ENCODE peak calls at places on chromosomes 16 and 17, in six cellular contexts. R, I, W, K, M and Z are unnamed samples.

GRCh38 chr17:29577778-29578211 is 9.3 kb downstream of the TP53I13 start:
- DNase-seq in R (no peak), I (peak), W (no peak), K (no peak), M (peak), Z (peak)

GRCh38 chr17:29242051-29242450 is 4.6 kb upstream of the CRYBA1 start:
- DNase-seq in R (no peak), I (no peak), W (no peak), K (no peak), M (no peak), Z (no peak)

GRCh38 chr17:33318241-33318640 is 25.1 kb upstream of the ASIC2 start:
- DNase-seq in R (no peak), I (no peak), W (no peak), K (no peak), M (no peak), Z (no peak)

GRCh38 chr17:68435876-68436842 is 21.1 kb downstream of the WIPI1 start:
- DNase-seq in R (peak), I (peak), W (peak), K (peak), M (peak), Z (peak)

GRCh38 chr17:39261286-39261685 is 35.5 kb upstream of the STAC2 start:
- DNase-seq in R (peak), I (no peak), W (peak), K (no peak), M (no peak), Z (no peak)

GRCh38 chr17:1460233-1460632 is 4.2 kb upstream of the CRK start:
- DNase-seq in R (no peak), I (peak), W (no peak), K (no peak), M (peak), Z (peak)

GRCh38 chr17:69967910-69968411 is 107.1 kb upstream of the KCNJ16 start:
- DNase-seq in R (no peak), I (no peak), W (no peak), K (no peak), M (peak), Z (peak)

GRCh38 chr16:63749256-63749655 is 1372.6 kb downstream of the CDH11 start:
- DNase-seq in R (no peak), I (no peak), W (no peak), K (no peak), M (no peak), Z (no peak)

GRCh38 chr17:6666557-6666956 is 15.0 kb downstream of the C17orf100 start:
- DNase-seq in R (no peak), I (no peak), W (no peak), K (no peak), M (no peak), Z (no peak)

GRCh38 chr17:7438050-7438614 is 1.2 kb upstream of the FGF11 start:
- DNase-seq in R (peak), I (peak), W (no peak), K (peak), M (no peak), Z (peak)

GRCh38 chr17:58501451-58501850 is 13.0 kb downstream of the MTMR4 start:
- DNase-seq in R (no peak), I (no peak), W (no peak), K (no peak), M (no peak), Z (no peak)

GRCh38 chr16:4402439-4403132 is 13.8 kb downstream of the CORO7 start:
- DNase-seq in R (peak), I (peak), W (peak), K (peak), M (peak), Z (peak)
- H3K4me3 ChIP-seq in R (no peak), I (no peak), W (no peak), K (no peak), M (peak), Z (no peak)

GRCh38 chr16:50323335-50324011 is 45.3 kb downstream of the BRD7 start:
- DNase-seq in R (peak), I (no peak), W (no peak), K (no peak), M (peak), Z (peak)
- TF ChIP-seq CTCF in R (peak), I (no peak), W (peak), K (peak), M (peak), Z (no peak)

GRCh38 chr17:31560836-31561235 is 169.4 kb downstream of the RAB11FIP4 start:
- DNase-seq in R (no peak), I (no peak), W (no peak), K (no peak), M (peak), Z (peak)

GRCh38 chr17:31562447-31562846 is 171.0 kb downstream of the RAB11FIP4 start:
- DNase-seq in R (no peak), I (no peak), W (no peak), K (no peak), M (no peak), Z (peak)

GRCh38 chr17:31559647-31560501 is 168.4 kb downstream of the RAB11FIP4 start:
- DNase-seq in R (no peak), I (peak), W (no peak), K (no peak), M (no peak), Z (peak)

GRCh38 chr17:31564291-31564690 is 172.8 kb downstream of the RAB11FIP4 start:
- DNase-seq in R (no peak), I (no peak), W (no peak), K (no peak), M (peak), Z (no peak)

DNA sequence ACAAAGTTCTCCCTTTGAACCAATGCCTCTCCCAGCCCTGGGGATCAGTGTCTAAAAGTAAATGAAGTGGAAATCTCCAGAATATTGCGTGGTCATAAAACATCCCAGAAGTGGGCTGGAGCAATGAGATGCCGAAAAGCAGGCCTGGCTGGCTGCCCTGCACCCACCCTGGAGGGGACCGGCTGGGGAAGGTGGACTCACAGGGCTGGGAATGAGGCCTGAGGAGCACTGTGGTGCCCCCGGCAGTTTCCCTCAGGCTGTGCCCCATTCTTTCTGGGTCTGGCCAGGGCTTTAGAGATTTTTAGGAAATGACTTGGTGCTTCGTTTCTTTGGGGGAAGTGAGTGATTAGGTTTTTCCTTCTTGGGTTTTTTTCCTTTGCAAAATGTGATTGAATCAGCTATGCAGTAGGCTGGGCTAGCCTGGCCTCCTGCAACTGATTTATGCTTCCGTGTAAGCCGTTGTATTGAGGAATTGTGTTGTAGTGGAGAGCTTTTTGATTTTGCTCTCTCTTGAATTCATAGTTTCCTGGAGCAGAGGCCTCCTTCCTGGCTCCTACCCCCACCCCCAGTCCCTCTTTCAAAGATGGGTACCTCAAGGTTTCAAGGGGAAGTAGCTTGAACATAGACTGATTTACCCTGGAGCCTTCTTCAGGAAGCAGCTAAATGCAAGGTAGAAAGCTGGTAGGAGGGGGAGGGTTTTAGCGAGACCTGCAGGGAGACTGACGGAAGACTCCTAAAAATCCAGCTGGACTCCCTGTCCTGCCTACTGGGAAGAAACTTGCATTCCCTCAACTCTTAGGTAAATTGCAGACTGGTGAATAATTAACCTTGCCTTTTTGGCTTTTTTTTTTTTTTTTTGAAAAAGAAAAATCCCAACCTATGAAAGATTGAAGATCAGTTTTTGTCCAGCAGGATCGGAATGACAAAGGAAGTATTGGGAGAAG is 170.3 kb downstream of the RAB11FIP4 start:
- DNase-seq in R (peak), I (no peak), W (no peak), K (no peak), M (peak), Z (no peak)
- H3K4me3 ChIP-seq in R (peak), I (peak), W (no peak), K (no peak), M (peak), Z (peak)

DNA sequence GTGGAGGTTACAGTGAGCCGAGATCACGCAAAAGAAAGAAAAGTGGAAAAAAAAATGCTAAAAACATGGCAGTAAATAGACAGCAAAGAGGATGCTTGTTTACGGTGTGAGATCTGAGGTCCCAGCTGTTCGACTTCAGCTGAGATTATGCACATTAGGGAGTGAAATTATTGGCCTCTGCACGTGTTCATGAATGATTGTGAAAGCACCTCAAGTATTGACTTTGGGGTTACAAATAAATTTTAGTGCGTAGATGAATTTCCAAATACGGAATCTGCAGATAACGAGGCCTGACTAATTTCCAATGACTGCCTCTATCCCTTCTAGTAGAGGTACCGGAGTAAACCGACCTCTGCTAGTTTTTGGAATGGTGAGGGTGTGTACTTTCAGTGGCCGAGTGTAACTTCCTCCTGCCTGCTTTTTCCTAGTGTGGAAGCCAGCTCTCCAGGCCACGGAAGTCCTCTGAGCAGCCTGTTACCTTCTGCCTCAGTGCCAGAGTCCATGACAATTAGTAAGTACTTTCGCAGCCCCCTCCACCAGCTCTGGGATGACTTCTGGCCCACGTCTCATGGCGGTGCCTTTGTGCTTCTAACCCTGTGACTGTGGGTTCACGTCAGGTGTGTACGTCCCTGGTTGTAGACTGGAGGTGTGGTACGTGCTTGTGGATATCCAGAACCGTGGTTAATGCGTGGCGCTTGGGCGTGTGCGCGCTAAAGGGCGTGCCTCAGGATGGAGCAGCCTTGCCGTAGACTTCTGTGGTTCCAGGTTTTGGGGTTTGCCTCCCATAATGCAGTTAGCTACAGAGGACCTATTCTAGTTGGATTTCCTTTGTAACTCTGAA is 102.1 kb downstream of the SNX29 start:
- DNase-seq in R (no peak), I (no peak), W (no peak), K (no peak), M (no peak), Z (no peak)
- TF ChIP-seq CTCF in R (no peak), I (no peak), W (no peak), K (no peak), M (no peak), Z (no peak)

DNA sequence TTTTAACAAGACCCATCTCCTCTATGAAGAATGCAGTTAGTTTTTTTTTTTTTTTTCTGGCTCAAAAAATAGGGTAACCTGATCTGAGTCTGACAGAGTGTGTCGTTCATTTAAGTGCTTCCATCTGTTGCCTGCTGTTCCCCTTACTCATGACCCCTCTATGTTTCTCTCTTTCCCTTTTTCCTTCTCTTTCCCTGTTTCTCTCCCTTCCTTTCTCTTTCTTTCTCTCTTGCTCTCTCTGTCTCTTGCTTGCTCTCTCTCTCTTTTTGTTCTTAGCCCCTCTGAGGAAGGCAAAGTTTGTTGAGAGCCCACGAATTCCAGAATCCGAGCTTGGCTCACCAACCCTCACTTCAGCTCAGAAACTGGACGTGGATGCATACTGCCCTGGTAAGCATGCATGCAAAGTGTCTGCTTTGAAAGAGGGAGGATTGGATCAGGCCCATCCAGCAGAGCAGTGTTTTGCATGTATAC is 185.0 kb downstream of the TANC2 start:
- DNase-seq in R (no peak), I (no peak), W (no peak), K (no peak), M (peak), Z (peak)
- H3K4me3 ChIP-seq in R (no peak), I (no peak), W (no peak), K (no peak), M (peak), Z (peak)